ENCODE peak calls at places on chromosome 19, in six cellular contexts. C is fibroblast of lung; W is body of pancreas; A is CD4-positive, alpha-beta memory T cell; M is stomach; F is cardiac fibroblast. E is an unnamed sample.

GRCh38 chr19:401836-402535 is 7.0 kb downstream of the C2CD4C start:
- DNase-seq in C (no peak), W (no peak), A (no peak), M (no peak), F (no peak), E (no peak)

GRCh38 chr19:11539495-11540365 is 1.1 kb downstream of the CNN1 start:
- DNase-seq in C (peak; percentile 56), W (no peak), A (no peak), M (no peak), F (no peak), E (no peak)

GRCh38 chr19:17847538-17848366 is at the start of gene JAK3:
- DNase-seq in C (peak; percentile 52), W (no peak), A (peak; percentile 88), M (peak; percentile 52), F (peak; percentile 87), E (peak; percentile 55)

GRCh38 chr19:2962018-2962670 is 15.2 kb upstream of the TLE6 start:
- DNase-seq in C (peak; percentile 53), W (peak; percentile 66), A (peak; percentile 79), M (peak; percentile 49), F (peak; percentile 81), E (peak; percentile 88)

GRCh38 chr19:45878043-45878794 is 7.7 kb downstream of the IRF2BP1 start:
- DNase-seq in C (no peak), W (peak; percentile 83), A (no peak), M (peak; percentile 93), F (no peak), E (no peak)

GRCh38 chr19:50912102-50912599 is 956 bp upstream of the KLK4 start:
- DNase-seq in C (no peak), W (no peak), A (no peak), M (no peak), F (no peak), E (no peak)

GRCh38 chr19:1810439-1811160 is 1.5 kb downstream of the ATP8B3 start:
- DNase-seq in C (no peak), W (no peak), A (no peak), M (no peak), F (no peak), E (no peak)

GRCh38 chr19:1789282-1790020 is 22.6 kb downstream of the ATP8B3 start:
- DNase-seq in C (no peak), W (no peak), A (no peak), M (no peak), F (no peak), E (no peak)

GRCh38 chr19:1774999-1775772 is 21.9 kb downstream of the ONECUT3 start:
- DNase-seq in C (no peak), W (no peak), A (no peak), M (no peak), F (peak; percentile 54), E (no peak)

GRCh38 chr19:9865732-9866627 is 30.9 kb downstream of the PIN1 start:
- DNase-seq in C (no peak), W (no peak), A (peak; percentile 76), M (no peak), F (no peak), E (peak; percentile 97)

GRCh38 chr19:2302319-2303208 is 5.4 kb downstream of the LINGO3 start:
- DNase-seq in C (peak; percentile 46), W (peak; percentile 32), A (no peak), M (peak; percentile 47), F (peak; percentile 59), E (no peak)

DNA sequence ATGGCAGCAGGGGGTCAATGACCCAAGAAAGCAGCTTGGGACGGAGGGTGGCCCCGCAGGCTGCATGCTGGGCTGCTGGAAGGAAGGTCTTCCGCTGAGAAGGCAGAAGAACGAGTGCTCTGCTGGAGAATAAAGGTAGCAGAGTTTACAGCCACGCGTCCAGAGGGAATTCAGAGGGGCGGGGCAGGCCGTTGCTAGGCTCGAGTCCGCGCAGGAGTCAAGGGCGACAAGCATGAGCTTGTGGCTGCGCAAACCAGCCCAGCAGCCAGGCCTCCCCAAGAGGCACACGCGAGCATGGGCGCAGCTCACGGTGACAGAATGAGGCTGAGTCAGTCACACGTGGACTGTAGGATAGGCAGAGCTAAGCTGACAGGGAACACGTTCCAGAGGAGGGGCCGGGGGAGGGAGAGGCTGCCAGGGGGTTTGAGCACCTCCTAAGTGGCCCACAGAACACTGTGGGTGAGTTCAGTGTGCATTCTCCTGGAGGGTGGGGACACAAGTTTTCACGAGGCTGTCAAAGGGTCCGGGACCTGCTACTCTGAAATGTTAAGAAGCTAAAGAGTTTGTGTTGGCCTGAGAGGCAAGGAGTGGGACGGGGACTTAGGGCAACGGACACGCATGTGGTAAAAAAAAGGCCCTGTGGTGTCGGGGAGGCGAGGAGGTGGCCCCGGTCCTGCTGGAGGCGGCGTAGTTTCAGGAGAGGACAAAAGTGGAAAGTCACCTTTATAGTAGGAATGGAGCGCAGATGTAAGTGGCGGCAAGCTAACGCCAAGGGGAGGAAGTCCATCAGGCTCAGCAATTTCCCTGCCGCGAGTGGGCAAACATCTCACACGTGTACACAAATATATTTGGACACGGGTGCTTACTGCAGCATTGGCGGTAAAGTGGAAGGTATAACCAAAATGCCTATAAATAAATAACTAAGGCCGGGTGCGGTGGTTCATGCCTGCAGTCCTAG is 17.7 kb downstream of the RFX2 start:
- DNase-seq in C (peak; percentile 90), W (peak; percentile 68), A (no peak), M (peak; percentile 80), F (peak; percentile 82), E (no peak)
- H3K4me3 ChIP-seq in C (peak overlapping the region; percentile 49), W (no peak overlapping the region), A (no peak overlapping the region), M (peak overlapping the region; percentile 27), F (no peak overlapping the region), E (no peak overlapping the region)

DNA sequence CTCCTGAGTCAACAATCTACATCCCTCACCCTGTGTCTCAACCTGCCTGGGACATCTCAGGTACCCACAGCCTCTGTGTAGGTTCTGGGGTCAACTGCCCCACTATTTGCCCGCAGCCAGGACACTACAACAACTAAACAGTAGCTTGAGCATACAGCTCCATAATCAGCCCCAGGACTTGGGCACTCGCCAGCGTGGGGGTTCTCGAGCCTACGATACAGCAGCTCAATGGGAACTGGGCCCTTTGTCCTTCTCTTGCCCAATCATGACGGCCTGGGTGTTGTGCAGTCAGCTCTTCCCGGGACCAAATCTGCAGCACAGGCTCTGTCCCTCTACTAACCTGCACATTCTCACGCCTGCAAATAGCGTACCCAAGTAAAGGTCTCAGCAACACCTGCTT is 1.3 kb downstream of the ZNF180 start:
- DNase-seq in C (no peak), W (no peak), A (no peak), M (no peak), F (no peak), E (no peak)
- H3K4me3 ChIP-seq in C (peak overlapping the region; percentile 96), W (no peak overlapping the region), A (peak overlapping the region; percentile 17), M (peak overlapping the region; percentile 71), F (no peak overlapping the region), E (peak overlapping the region; percentile 94)

DNA sequence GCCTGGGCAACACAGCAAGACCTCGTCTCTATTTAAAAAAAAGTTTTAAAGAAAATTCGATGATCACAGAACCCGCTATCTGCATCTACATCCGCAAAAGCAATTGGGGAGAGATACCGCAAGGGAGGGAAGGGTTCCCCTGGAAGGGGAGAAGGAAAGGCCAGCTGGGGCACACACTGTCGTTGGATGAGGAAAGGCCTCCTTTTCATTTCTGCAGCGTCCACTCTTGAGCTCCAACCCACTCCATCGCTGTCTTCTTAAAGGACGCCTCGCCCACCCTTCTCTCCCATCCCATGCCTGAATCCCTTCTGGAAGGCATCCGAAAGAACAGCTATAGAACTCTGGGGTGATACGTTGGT is 3.2 kb upstream of the PRKCG start:
- DNase-seq in C (peak; percentile 16), W (no peak), A (no peak), M (no peak), F (no peak), E (no peak)
- H3K4me3 ChIP-seq in C (peak overlapping the region; percentile 74), W (no peak overlapping the region), A (peak overlapping the region; percentile 19), M (peak overlapping the region; percentile 46), F (peak overlapping the region; percentile 55), E (peak overlapping the region; percentile 60)

GRCh38 chr19:13095393-13095784 is 7.3 kb downstream of the LYL1 start:
- DNase-seq in C (no peak), W (no peak), A (no peak), M (no peak), F (no peak), E (no peak)

GRCh38 chr19:13096968-13097330 is 5.7 kb downstream of the LYL1 start:
- DNase-seq in C (no peak), W (no peak), A (peak; percentile 36), M (no peak), F (no peak), E (no peak)

GRCh38 chr19:13094771-13095392 is 7.8 kb downstream of the LYL1 start:
- DNase-seq in C (no peak), W (no peak), A (no peak), M (no peak), F (no peak), E (no peak)

GRCh38 chr19:13097331-13098258 is 5.1 kb downstream of the LYL1 start:
- DNase-seq in C (no peak), W (no peak), A (no peak), M (no peak), F (no peak), E (no peak)

DNA sequence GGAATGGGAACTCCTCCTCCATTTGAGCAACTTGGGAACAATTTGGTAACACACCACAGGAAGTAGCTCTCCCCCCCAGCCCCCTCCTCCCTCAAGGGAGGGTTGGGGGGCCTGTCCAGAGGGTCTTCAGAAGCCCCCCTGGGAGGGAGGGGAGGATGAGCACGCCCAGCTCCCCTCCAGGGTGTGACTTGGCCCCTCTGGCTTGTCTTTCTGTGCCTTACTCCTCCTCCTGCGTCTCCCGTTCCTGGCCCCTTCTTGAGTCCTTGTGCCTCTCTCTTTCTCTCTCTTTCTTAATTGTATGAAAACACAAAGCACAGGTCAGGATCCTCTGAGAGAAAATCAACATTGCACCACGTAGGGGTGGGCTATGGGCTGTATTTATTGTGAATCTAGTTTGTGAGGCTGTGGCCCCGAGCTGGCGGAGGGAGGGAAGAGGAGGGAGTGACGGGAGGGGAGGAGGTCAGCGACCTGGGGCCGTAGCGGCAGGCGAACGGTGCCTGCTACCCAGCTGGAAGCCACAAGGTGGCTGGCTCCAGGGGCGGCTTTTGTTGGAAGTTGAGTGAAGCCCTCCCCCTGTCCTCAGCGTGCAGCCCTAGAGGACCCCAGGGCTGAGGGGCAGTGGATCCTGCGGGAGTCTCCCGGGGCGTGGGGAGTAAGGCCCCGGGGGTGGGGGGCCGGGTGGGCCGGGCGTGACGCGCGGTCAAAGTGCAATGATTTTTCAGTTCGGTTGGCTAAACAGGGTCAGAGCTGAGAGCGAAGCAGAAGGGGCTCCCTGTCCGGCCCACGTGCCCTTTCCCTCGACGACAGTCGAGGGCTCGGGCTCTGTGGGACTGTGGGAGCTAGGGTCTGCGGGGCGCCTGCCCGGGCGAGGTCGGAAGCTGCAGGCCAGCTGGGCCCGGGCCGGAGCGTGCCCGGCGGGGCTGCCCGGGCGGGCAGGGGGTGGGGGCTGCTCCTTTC is 6.4 kb downstream of the LYL1 start:
- DNase-seq in C (no peak), W (no peak), A (no peak), M (no peak), F (no peak), E (no peak)
- H3K4me3 ChIP-seq in C (no peak overlapping the region), W (no peak overlapping the region), A (no peak overlapping the region), M (peak overlapping the region; percentile 15), F (no peak overlapping the region), E (no peak overlapping the region)

DNA sequence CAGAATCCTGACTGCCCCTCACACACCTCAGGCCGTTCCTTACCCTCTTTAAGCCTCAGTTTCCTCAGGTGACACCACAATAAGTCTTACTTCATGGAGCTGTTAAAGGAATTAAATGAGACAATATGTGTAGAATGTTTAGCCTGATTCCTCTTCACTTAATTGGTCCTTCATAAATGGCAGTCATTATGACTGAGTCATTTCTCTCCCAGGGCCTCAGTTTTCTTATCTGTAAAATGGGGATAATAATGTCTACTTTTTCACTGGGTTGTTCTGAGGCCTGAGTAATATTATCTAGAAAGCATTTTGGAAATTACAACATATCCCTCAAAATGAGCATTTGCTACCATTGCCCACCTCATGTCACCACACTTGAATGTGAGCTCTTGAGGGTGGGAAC is 21.6 kb downstream of the POU2F2 start:
- DNase-seq in C (no peak), W (no peak), A (no peak), M (no peak), F (no peak), E (no peak)
- H3K4me3 ChIP-seq in C (no peak overlapping the region), W (no peak overlapping the region), A (no peak overlapping the region), M (no peak overlapping the region), F (no peak overlapping the region), E (no peak overlapping the region)

E was measured in Jurkat, Clone E6-1.